ENCODE peak calls at places on chromosomes 4 and X, in ten cellular contexts. One of them, this sample, is unnamed.

GRCh38 chr4:336099-336892 is 1.3 kb upstream of the ZNF141 start:
- DNase-seq in effector memory CD4-positive, alpha-beta T cell: no peak
- DNase-seq in psoas muscle: peak; percentile 54
- DNase-seq in CD8-positive, alpha-beta T cell: peak; percentile 53
- DNase-seq in MG63: no peak
- DNase-seq in tibial artery: peak; percentile 24
- DNase-seq in pancreas: peak; percentile 11
- DNase-seq in NT2/D1: no peak
- DNase-seq in left lung: peak; percentile 84
- DNase-seq in IMR-90: no peak
- DNase-seq in this sample: no peak

GRCh38 chr4:70704333-70705145 is 16.2 kb downstream of the UTP3 start:
- DNase-seq in effector memory CD4-positive, alpha-beta T cell: peak; percentile 62
- DNase-seq in pancreas: peak; percentile 84
- DNase-seq in NT2/D1: peak; percentile 63
- DNase-seq in left lung: peak; percentile 94
- DNase-seq in psoas muscle: peak; percentile 87
- DNase-seq in IMR-90: peak; percentile 67
- DNase-seq in CD8-positive, alpha-beta T cell: peak; percentile 73
- DNase-seq in tibial artery: peak; percentile 75
- DNase-seq in MG63: peak; percentile 80
- DNase-seq in this sample: peak; percentile 14

GRCh38 chr4:112061418-112061817 is 83.8 kb upstream of the FAM241A start:
- DNase-seq in effector memory CD4-positive, alpha-beta T cell: no peak
- DNase-seq in tibial artery: no peak
- DNase-seq in IMR-90: no peak
- DNase-seq in pancreas: no peak
- DNase-seq in NT2/D1: no peak
- DNase-seq in left lung: no peak
- DNase-seq in MG63: no peak
- DNase-seq in psoas muscle: no peak
- DNase-seq in CD8-positive, alpha-beta T cell: no peak
- DNase-seq in this sample: no peak

GRCh38 chrX:68433155-68433980 is at the start of gene OPHN1:
- DNase-seq in CD8-positive, alpha-beta T cell: no peak
- DNase-seq in pancreas: peak; percentile 67
- DNase-seq in left lung: peak; percentile 88
- DNase-seq in IMR-90: peak; percentile 74
- DNase-seq in effector memory CD4-positive, alpha-beta T cell: no peak
- DNase-seq in MG63: peak; percentile 80
- DNase-seq in psoas muscle: peak; percentile 87
- DNase-seq in tibial artery: peak; percentile 72
- DNase-seq in NT2/D1: peak; percentile 47
- DNase-seq in this sample: no peak

GRCh38 chrX:119954374-119954773 is 10.8 kb upstream of the NKAP start:
- DNase-seq in pancreas: no peak
- DNase-seq in NT2/D1: no peak
- DNase-seq in IMR-90: no peak
- DNase-seq in effector memory CD4-positive, alpha-beta T cell: no peak
- DNase-seq in psoas muscle: no peak
- DNase-seq in tibial artery: no peak
- DNase-seq in CD8-positive, alpha-beta T cell: no peak
- DNase-seq in left lung: no peak
- DNase-seq in MG63: no peak
- DNase-seq in this sample: no peak

GRCh38 chr4:126991965-126992364 is 640.8 kb upstream of the INTU start:
- DNase-seq in MG63: peak; percentile 70
- DNase-seq in psoas muscle: no peak
- DNase-seq in tibial artery: no peak
- DNase-seq in IMR-90: peak; percentile 47
- DNase-seq in effector memory CD4-positive, alpha-beta T cell: no peak
- DNase-seq in left lung: no peak
- DNase-seq in CD8-positive, alpha-beta T cell: no peak
- DNase-seq in NT2/D1: no peak
- DNase-seq in pancreas: no peak
- DNase-seq in this sample: no peak

GRCh38 chr4:3744232-3744631 is 22.0 kb upstream of the ADRA2C start:
- DNase-seq in IMR-90: no peak
- DNase-seq in psoas muscle: peak; percentile 30
- DNase-seq in pancreas: no peak
- DNase-seq in MG63: no peak
- DNase-seq in NT2/D1: no peak
- DNase-seq in effector memory CD4-positive, alpha-beta T cell: no peak
- DNase-seq in CD8-positive, alpha-beta T cell: no peak
- DNase-seq in left lung: no peak
- DNase-seq in tibial artery: no peak
- DNase-seq in this sample: no peak

GRCh38 chr4:53654300-53654758 is 63.0 kb upstream of the LNX1 start:
- DNase-seq in NT2/D1: no peak
- DNase-seq in left lung: no peak
- DNase-seq in MG63: peak; percentile 96
- DNase-seq in tibial artery: no peak
- DNase-seq in effector memory CD4-positive, alpha-beta T cell: no peak
- DNase-seq in CD8-positive, alpha-beta T cell: no peak
- DNase-seq in IMR-90: peak; percentile 43
- DNase-seq in psoas muscle: no peak
- DNase-seq in pancreas: peak; percentile 26
- DNase-seq in this sample: no peak

GRCh38 chr4:48985976-48986653 is at the start of gene CWH43:
- DNase-seq in left lung: peak; percentile 77
- DNase-seq in NT2/D1: no peak
- DNase-seq in pancreas: no peak
- DNase-seq in CD8-positive, alpha-beta T cell: no peak
- DNase-seq in psoas muscle: no peak
- DNase-seq in IMR-90: no peak
- DNase-seq in effector memory CD4-positive, alpha-beta T cell: no peak
- DNase-seq in tibial artery: no peak
- DNase-seq in MG63: no peak
- DNase-seq in this sample: no peak

GRCh38 chr4:157363366-157363765 is 142.8 kb downstream of the GRIA2 start:
- DNase-seq in tibial artery: no peak
- DNase-seq in psoas muscle: no peak
- DNase-seq in IMR-90: no peak
- DNase-seq in MG63: no peak
- DNase-seq in effector memory CD4-positive, alpha-beta T cell: no peak
- DNase-seq in pancreas: no peak
- DNase-seq in left lung: no peak
- DNase-seq in CD8-positive, alpha-beta T cell: no peak
- DNase-seq in NT2/D1: no peak
- DNase-seq in this sample: no peak

GRCh38 chr4:187256897-187257296 is 533.2 kb upstream of the FAT1 start:
- DNase-seq in tibial artery: no peak
- DNase-seq in pancreas: no peak
- DNase-seq in psoas muscle: no peak
- DNase-seq in NT2/D1: no peak
- DNase-seq in IMR-90: no peak
- DNase-seq in left lung: no peak
- DNase-seq in MG63: no peak
- DNase-seq in CD8-positive, alpha-beta T cell: no peak
- DNase-seq in effector memory CD4-positive, alpha-beta T cell: no peak
- DNase-seq in this sample: no peak

DNA sequence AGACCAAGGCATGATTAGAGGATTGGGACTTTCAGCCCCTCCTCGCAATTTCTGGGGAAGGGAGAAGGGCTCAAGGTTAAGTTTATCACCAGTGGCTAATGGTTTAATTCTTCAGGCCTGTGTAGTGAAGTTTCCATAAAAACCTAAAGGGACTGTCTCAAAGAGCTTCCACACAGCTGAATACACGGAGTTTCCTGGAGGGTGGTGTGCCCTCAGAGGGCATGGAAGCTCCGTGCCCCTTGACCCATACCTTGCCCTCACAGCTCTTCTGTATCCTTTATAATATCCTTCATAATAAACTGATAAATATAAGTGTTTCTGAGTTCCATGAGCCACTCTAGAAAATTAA is 66.6 kb upstream of the DDX60 start:
- DNase-seq in NT2/D1: no peak
- DNase-seq in IMR-90: no peak
- DNase-seq in psoas muscle: no peak
- DNase-seq in left lung: no peak
- DNase-seq in pancreas: no peak
- DNase-seq in CD8-positive, alpha-beta T cell: no peak
- DNase-seq in MG63: no peak
- DNase-seq in effector memory CD4-positive, alpha-beta T cell: no peak
- DNase-seq in tibial artery: no peak
- DNase-seq in this sample: no peak
- H3K36me3 ChIP-seq in NT2/D1: no peaks in the 10 kb centered on the region
- H3K36me3 ChIP-seq in IMR-90: no peaks in the 10 kb centered on the region
- H3K36me3 ChIP-seq in psoas muscle: peaks cover 8% of the 10 kb centered on the region
- H3K36me3 ChIP-seq in left lung: peaks cover 98% of the 10 kb centered on the region
- H3K36me3 ChIP-seq in pancreas: no peaks in the 10 kb centered on the region
- H3K36me3 ChIP-seq in CD8-positive, alpha-beta T cell: peaks cover 32% of the 10 kb centered on the region
- H3K36me3 ChIP-seq in MG63: no peaks in the 10 kb centered on the region
- H3K36me3 ChIP-seq in effector memory CD4-positive, alpha-beta T cell: peaks cover 57% of the 10 kb centered on the region
- H3K36me3 ChIP-seq in tibial artery: peaks cover 5% of the 10 kb centered on the region
- H3K36me3 ChIP-seq in this sample: peaks cover 33% of the 10 kb centered on the region

GRCh38 chr4:144645102-144645469 is 870 bp upstream of the HHIP start:
- DNase-seq in NT2/D1: no peak
- DNase-seq in IMR-90: no peak
- DNase-seq in psoas muscle: peak; percentile 55
- DNase-seq in MG63: no peak
- DNase-seq in tibial artery: no peak
- DNase-seq in left lung: peak; percentile 80
- DNase-seq in pancreas: peak; percentile 14
- DNase-seq in effector memory CD4-positive, alpha-beta T cell: no peak
- DNase-seq in CD8-positive, alpha-beta T cell: no peak
- DNase-seq in this sample: no peak
- H3K4me3 ChIP-seq in NT2/D1: peak overlapping the region; percentile 54
- H3K4me3 ChIP-seq in IMR-90: peak overlapping the region; percentile 88
- H3K4me3 ChIP-seq in psoas muscle: peak overlapping the region; percentile 62
- H3K4me3 ChIP-seq in MG63: no peak overlapping the region
- H3K4me3 ChIP-seq in tibial artery: peak overlapping the region; percentile 55
- H3K4me3 ChIP-seq in left lung: peak overlapping the region; percentile 44
- H3K4me3 ChIP-seq in pancreas: peak overlapping the region; percentile 51
- H3K4me3 ChIP-seq in effector memory CD4-positive, alpha-beta T cell: no peak overlapping the region
- H3K4me3 ChIP-seq in CD8-positive, alpha-beta T cell: no peak overlapping the region
- H3K4me3 ChIP-seq in this sample: peak overlapping the region; percentile 19

GRCh38 chr4:167168611-167169010 is 65.7 kb downstream of the SPOCK3 start:
- DNase-seq in tibial artery: no peak
- DNase-seq in NT2/D1: no peak
- DNase-seq in left lung: no peak
- DNase-seq in MG63: no peak
- DNase-seq in IMR-90: no peak
- DNase-seq in CD8-positive, alpha-beta T cell: no peak
- DNase-seq in psoas muscle: no peak
- DNase-seq in effector memory CD4-positive, alpha-beta T cell: no peak
- DNase-seq in pancreas: no peak
- DNase-seq in this sample: no peak
- H3K36me3 ChIP-seq in tibial artery: no peaks in the 10 kb centered on the region
- H3K36me3 ChIP-seq in NT2/D1: no peaks in the 10 kb centered on the region
- H3K36me3 ChIP-seq in left lung: no peaks in the 10 kb centered on the region
- H3K36me3 ChIP-seq in MG63: no peaks in the 10 kb centered on the region
- H3K36me3 ChIP-seq in IMR-90: no peaks in the 10 kb centered on the region
- H3K36me3 ChIP-seq in CD8-positive, alpha-beta T cell: no peaks in the 10 kb centered on the region
- H3K36me3 ChIP-seq in psoas muscle: no peaks in the 10 kb centered on the region
- H3K36me3 ChIP-seq in effector memory CD4-positive, alpha-beta T cell: no peaks in the 10 kb centered on the region
- H3K36me3 ChIP-seq in pancreas: no peaks in the 10 kb centered on the region
- H3K36me3 ChIP-seq in this sample: no peaks in the 10 kb centered on the region

DNA sequence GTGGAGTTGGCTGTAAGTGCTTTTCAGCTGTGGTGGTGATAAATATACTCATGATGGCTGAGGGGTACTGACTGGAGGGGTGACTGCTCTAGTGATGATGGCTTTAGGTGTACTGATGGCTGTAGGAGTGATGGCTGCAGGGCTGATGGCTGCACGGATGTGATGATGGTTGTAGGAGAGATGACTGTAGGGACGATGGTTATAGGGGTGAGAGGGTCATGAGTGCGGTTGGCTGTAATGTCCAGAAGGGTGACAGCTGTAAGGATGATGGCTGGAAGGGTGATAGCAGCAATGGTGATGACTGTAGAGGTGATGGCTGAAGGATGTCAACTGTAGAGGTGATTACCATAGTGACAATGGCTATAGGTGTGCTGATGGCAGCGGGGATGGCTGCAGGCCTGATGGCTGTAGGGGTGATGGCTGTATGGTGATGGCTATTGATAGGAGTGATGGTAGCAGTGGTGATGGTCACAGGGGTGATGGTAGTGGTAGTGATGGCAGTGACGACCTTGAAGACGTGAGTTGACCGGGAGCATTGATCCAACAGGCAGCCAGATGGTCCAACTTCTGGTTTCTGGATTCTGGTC is 570 bp upstream of the SASH3 start:
- DNase-seq in left lung: no peak
- DNase-seq in effector memory CD4-positive, alpha-beta T cell: no peak
- DNase-seq in CD8-positive, alpha-beta T cell: no peak
- DNase-seq in tibial artery: no peak
- DNase-seq in MG63: no peak
- DNase-seq in psoas muscle: peak; percentile 29
- DNase-seq in pancreas: no peak
- DNase-seq in NT2/D1: no peak
- DNase-seq in IMR-90: no peak
- DNase-seq in this sample: no peak
- H3K4me3 ChIP-seq in left lung: no peak overlapping the region
- H3K4me3 ChIP-seq in effector memory CD4-positive, alpha-beta T cell: peak overlapping the region; percentile 63
- H3K4me3 ChIP-seq in CD8-positive, alpha-beta T cell: peak overlapping the region; percentile 97
- H3K4me3 ChIP-seq in tibial artery: no peak overlapping the region
- H3K4me3 ChIP-seq in MG63: no peak overlapping the region
- H3K4me3 ChIP-seq in psoas muscle: no peak overlapping the region
- H3K4me3 ChIP-seq in pancreas: no peak overlapping the region
- H3K4me3 ChIP-seq in NT2/D1: no peak overlapping the region
- H3K4me3 ChIP-seq in IMR-90: no peak overlapping the region
- H3K4me3 ChIP-seq in this sample: no peak overlapping the region

DNA sequence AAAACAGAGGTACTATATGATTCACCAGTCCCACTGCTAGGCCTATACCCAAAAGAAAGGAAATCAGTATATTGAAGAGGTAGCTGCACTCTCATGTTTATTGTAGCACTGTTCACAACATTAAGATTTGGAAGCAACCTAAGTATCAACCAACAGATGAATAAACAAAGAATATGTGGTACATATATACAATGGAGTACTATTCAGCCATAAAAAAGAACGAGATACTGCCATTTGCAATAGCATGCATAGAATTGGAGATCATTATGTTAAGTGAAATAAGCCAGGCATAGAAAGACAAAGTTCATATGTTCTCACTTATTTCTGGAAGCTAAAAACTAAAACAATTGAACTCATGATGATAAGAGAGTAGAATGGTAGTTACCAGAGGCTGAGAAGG is 72.6 kb downstream of the FGF16 start:
- DNase-seq in tibial artery: no peak
- DNase-seq in psoas muscle: no peak
- DNase-seq in IMR-90: no peak
- DNase-seq in CD8-positive, alpha-beta T cell: no peak
- DNase-seq in effector memory CD4-positive, alpha-beta T cell: no peak
- DNase-seq in left lung: no peak
- DNase-seq in NT2/D1: no peak
- DNase-seq in MG63: no peak
- DNase-seq in pancreas: no peak
- DNase-seq in this sample: no peak
- H3K36me3 ChIP-seq in tibial artery: peaks cover 13% of the 10 kb centered on the region
- H3K36me3 ChIP-seq in psoas muscle: peaks cover 38% of the 10 kb centered on the region
- H3K36me3 ChIP-seq in IMR-90: peaks cover 4% of the 10 kb centered on the region
- H3K36me3 ChIP-seq in CD8-positive, alpha-beta T cell: peaks cover 6% of the 10 kb centered on the region
- H3K36me3 ChIP-seq in effector memory CD4-positive, alpha-beta T cell: peaks cover 21% of the 10 kb centered on the region
- H3K36me3 ChIP-seq in left lung: peaks cover 32% of the 10 kb centered on the region
- H3K36me3 ChIP-seq in NT2/D1: peaks cover 13% of the 10 kb centered on the region
- H3K36me3 ChIP-seq in MG63: peaks cover 19% of the 10 kb centered on the region
- H3K36me3 ChIP-seq in pancreas: no peaks in the 10 kb centered on the region
- H3K36me3 ChIP-seq in this sample: peaks cover 59% of the 10 kb centered on the region

GRCh38 chr4:94036964-94037363 is 170.7 kb upstream of the SMARCAD1 start:
- DNase-seq in psoas muscle: no peak
- DNase-seq in MG63: no peak
- DNase-seq in tibial artery: no peak
- DNase-seq in IMR-90: no peak
- DNase-seq in CD8-positive, alpha-beta T cell: no peak
- DNase-seq in left lung: no peak
- DNase-seq in NT2/D1: no peak
- DNase-seq in effector memory CD4-positive, alpha-beta T cell: no peak
- DNase-seq in pancreas: no peak
- DNase-seq in this sample: no peak
- H3K4me3 ChIP-seq in psoas muscle: no peak overlapping the region
- H3K4me3 ChIP-seq in MG63: no peak overlapping the region
- H3K4me3 ChIP-seq in tibial artery: no peak overlapping the region
- H3K4me3 ChIP-seq in IMR-90: no peak overlapping the region
- H3K4me3 ChIP-seq in CD8-positive, alpha-beta T cell: no peak overlapping the region
- H3K4me3 ChIP-seq in left lung: no peak overlapping the region
- H3K4me3 ChIP-seq in NT2/D1: no peak overlapping the region
- H3K4me3 ChIP-seq in effector memory CD4-positive, alpha-beta T cell: no peak overlapping the region
- H3K4me3 ChIP-seq in pancreas: no peak overlapping the region
- H3K4me3 ChIP-seq in this sample: no peak overlapping the region

This sample was measured in esophagus squamous epithelium.